ENCODE peak calls at places on chromosomes 1 and 21, in nine cellular contexts. One of them, this sample, is unnamed.

GRCh38 chr1:54975709-54976108 is 4.7 kb upstream of the TMEM61 start:
- DNase-seq in NCI-H1417: no peak
- DNase-seq in upper lobe of right lung: no peak
- DNase-seq in glutamatergic neuron: no peak
- DNase-seq in left lung: no peak
- DNase-seq in hypothalamus: no peak
- DNase-seq in kidney tubule cell: no peak
- DNase-seq in fibroblast of the aortic adventitia: no peak
- DNase-seq in GM10248: no peak
- DNase-seq in this sample: peak

GRCh38 chr1:200916152-200916551 is 21.5 kb downstream of the INAVA start:
- DNase-seq in kidney tubule cell: no peak
- DNase-seq in left lung: no peak
- DNase-seq in glutamatergic neuron: no peak
- DNase-seq in GM10248: peak
- DNase-seq in hypothalamus: no peak
- DNase-seq in upper lobe of right lung: no peak
- DNase-seq in NCI-H1417: no peak
- DNase-seq in fibroblast of the aortic adventitia: no peak
- DNase-seq in this sample: no peak

GRCh38 chr1:227357229-227358078 is 39.2 kb upstream of the CDC42BPA start:
- DNase-seq in glutamatergic neuron: peak
- DNase-seq in kidney tubule cell: peak
- DNase-seq in left lung: no peak
- DNase-seq in upper lobe of right lung: no peak
- DNase-seq in NCI-H1417: no peak
- DNase-seq in fibroblast of the aortic adventitia: peak
- DNase-seq in GM10248: no peak
- DNase-seq in hypothalamus: no peak
- DNase-seq in this sample: no peak

GRCh38 chr1:109762039-109762585 is 1.6 kb downstream of the EPS8L3 start:
- DNase-seq in kidney tubule cell: no peak
- DNase-seq in GM10248: no peak
- DNase-seq in hypothalamus: no peak
- DNase-seq in fibroblast of the aortic adventitia: no peak
- DNase-seq in NCI-H1417: no peak
- DNase-seq in glutamatergic neuron: no peak
- DNase-seq in upper lobe of right lung: no peak
- DNase-seq in left lung: no peak
- DNase-seq in this sample: no peak

GRCh38 chr21:41601573-41602371 is 93.8 kb upstream of the TMPRSS2 start:
- DNase-seq in hypothalamus: no peak
- DNase-seq in glutamatergic neuron: no peak
- DNase-seq in fibroblast of the aortic adventitia: peak
- DNase-seq in NCI-H1417: no peak
- DNase-seq in upper lobe of right lung: peak
- DNase-seq in kidney tubule cell: peak
- DNase-seq in GM10248: no peak
- DNase-seq in left lung: no peak
- DNase-seq in this sample: peak

GRCh38 chr1:39063775-39064174 is 37.6 kb downstream of the NDUFS5 start:
- DNase-seq in GM10248: no peak
- DNase-seq in NCI-H1417: no peak
- DNase-seq in hypothalamus: no peak
- DNase-seq in upper lobe of right lung: no peak
- DNase-seq in fibroblast of the aortic adventitia: no peak
- DNase-seq in left lung: no peak
- DNase-seq in kidney tubule cell: no peak
- DNase-seq in glutamatergic neuron: no peak
- DNase-seq in this sample: no peak

GRCh38 chr1:218164930-218165686 is 120.0 kb upstream of the RRP15 start:
- DNase-seq in GM10248: peak
- DNase-seq in hypothalamus: no peak
- DNase-seq in NCI-H1417: no peak
- DNase-seq in kidney tubule cell: no peak
- DNase-seq in left lung: peak
- DNase-seq in upper lobe of right lung: peak
- DNase-seq in glutamatergic neuron: peak
- DNase-seq in fibroblast of the aortic adventitia: no peak
- DNase-seq in this sample: no peak

GRCh38 chr1:115815694-115816093 is 25.2 kb downstream of the NHLH2 start:
- DNase-seq in hypothalamus: no peak
- DNase-seq in glutamatergic neuron: no peak
- DNase-seq in left lung: no peak
- DNase-seq in fibroblast of the aortic adventitia: no peak
- DNase-seq in kidney tubule cell: no peak
- DNase-seq in NCI-H1417: no peak
- DNase-seq in upper lobe of right lung: no peak
- DNase-seq in GM10248: no peak
- DNase-seq in this sample: no peak

GRCh38 chr1:247588060-247588459 is at the start of gene OR2G2:
- DNase-seq in kidney tubule cell: no peak
- DNase-seq in GM10248: no peak
- DNase-seq in glutamatergic neuron: no peak
- DNase-seq in upper lobe of right lung: no peak
- DNase-seq in hypothalamus: no peak
- DNase-seq in left lung: no peak
- DNase-seq in fibroblast of the aortic adventitia: no peak
- DNase-seq in NCI-H1417: no peak
- DNase-seq in this sample: no peak

GRCh38 chr21:41878831-41879189 is 334 bp downstream of the PRDM15 start:
- DNase-seq in fibroblast of the aortic adventitia: peak
- DNase-seq in glutamatergic neuron: peak
- DNase-seq in NCI-H1417: peak
- DNase-seq in kidney tubule cell: peak
- DNase-seq in GM10248: peak
- DNase-seq in left lung: peak
- DNase-seq in hypothalamus: peak
- DNase-seq in upper lobe of right lung: peak
- DNase-seq in this sample: no peak

GRCh38 chr1:100896481-100896982 is 642 bp downstream of the SLC30A7 start:
- DNase-seq in left lung: no peak
- DNase-seq in fibroblast of the aortic adventitia: peak
- DNase-seq in glutamatergic neuron: no peak
- DNase-seq in GM10248: peak
- DNase-seq in NCI-H1417: no peak
- DNase-seq in kidney tubule cell: peak
- DNase-seq in hypothalamus: no peak
- DNase-seq in upper lobe of right lung: no peak
- DNase-seq in this sample: no peak

GRCh38 chr1:59705849-59706599 is 108.7 kb upstream of the HOOK1 start:
- DNase-seq in glutamatergic neuron: no peak
- DNase-seq in GM10248: no peak
- DNase-seq in left lung: no peak
- DNase-seq in fibroblast of the aortic adventitia: peak
- DNase-seq in kidney tubule cell: peak
- DNase-seq in upper lobe of right lung: no peak
- DNase-seq in hypothalamus: no peak
- DNase-seq in NCI-H1417: no peak
- DNase-seq in this sample: no peak

GRCh38 chr1:210369425-210369824 is 40.7 kb downstream of the HHAT start:
- DNase-seq in left lung: no peak
- DNase-seq in GM10248: no peak
- DNase-seq in NCI-H1417: no peak
- DNase-seq in upper lobe of right lung: no peak
- DNase-seq in hypothalamus: no peak
- DNase-seq in kidney tubule cell: no peak
- DNase-seq in fibroblast of the aortic adventitia: no peak
- DNase-seq in glutamatergic neuron: no peak
- DNase-seq in this sample: no peak

GRCh38 chr1:9128161-9128519 is 762 bp downstream of the GPR157 start:
- DNase-seq in GM10248: no peak
- DNase-seq in upper lobe of right lung: peak
- DNase-seq in hypothalamus: no peak
- DNase-seq in kidney tubule cell: peak
- DNase-seq in glutamatergic neuron: no peak
- DNase-seq in left lung: peak
- DNase-seq in fibroblast of the aortic adventitia: no peak
- DNase-seq in NCI-H1417: no peak
- DNase-seq in this sample: no peak

GRCh38 chr1:215710340-215710971 is 143.4 kb downstream of the KCTD3 start:
- DNase-seq in left lung: no peak
- DNase-seq in fibroblast of the aortic adventitia: peak
- DNase-seq in NCI-H1417: peak
- DNase-seq in GM10248: peak
- DNase-seq in glutamatergic neuron: peak
- DNase-seq in hypothalamus: no peak
- DNase-seq in kidney tubule cell: peak
- DNase-seq in upper lobe of right lung: no peak
- DNase-seq in this sample: no peak

This sample was measured in mesenteric fat pad.